ENCODE peak calls at places on chromosome 20, in seven cellular contexts. R, N, E, X, Q, B and Z are unnamed samples.

GRCh38 chr20:19786311-19786710 is 28.3 kb downstream of the RIN2 start:
- DNase-seq in N (peak; percentile 98), X (peak; percentile 45), E (no peak), Q (no peak), R (no peak), B (peak; percentile 89), Z (no peak)

GRCh38 chr20:16801919-16802651 is 53.9 kb downstream of the OTOR start:
- DNase-seq in B (peak; percentile 74), E (peak; percentile 40), R (peak; percentile 28), N (peak; percentile 25), Q (peak; percentile 66), X (peak; percentile 74), Z (no peak)

GRCh38 chr20:48096957-48097890 is 311.9 kb upstream of the SULF2 start:
- DNase-seq in E (no peak), Q (no peak), B (no peak), X (no peak), N (no peak), R (no peak), Z (no peak)

GRCh38 chr20:57040924-57041323 is 225.5 kb downstream of the BMP7 start:
- DNase-seq in B (no peak), X (no peak), E (no peak), N (no peak), R (no peak), Q (no peak), Z (no peak)

GRCh38 chr20:33450867-33451266 is 7.3 kb upstream of the SNTA1 start:
- DNase-seq in X (no peak), B (peak; percentile 26), E (no peak), N (peak; percentile 61), Q (no peak), R (no peak), Z (no peak)

GRCh38 chr20:38970302-38970701 is 8.2 kb downstream of the DHX35 start:
- DNase-seq in N (peak; percentile 81), X (no peak), R (peak; percentile 77), B (no peak), Q (no peak), E (no peak), Z (no peak)

GRCh38 chr20:23510000-23510590 is 19.2 kb downstream of the CST8 start:
- DNase-seq in Q (no peak), X (no peak), N (no peak), R (no peak), E (no peak), B (no peak), Z (no peak)

GRCh38 chr20:41308290-41308691 is 9.2 kb downstream of the ZHX3 start:
- DNase-seq in N (peak; percentile 90), B (peak; percentile 52), E (no peak), X (no peak), R (peak; percentile 84), Q (no peak), Z (no peak)

GRCh38 chr20:64239449-64240242 is 15.9 kb upstream of the PCMTD2 start:
- DNase-seq in X (no peak), N (no peak), E (no peak), B (no peak), R (no peak), Q (no peak), Z (no peak)

GRCh38 chr20:61748376-61748775 is 317.3 kb downstream of the TAF4 start:
- DNase-seq in X (no peak), E (no peak), B (no peak), R (no peak), N (peak; percentile 50), Q (no peak), Z (no peak)

GRCh38 chr20:53411129-53411528 is 182.5 kb downstream of the ZNF217 start:
- DNase-seq in N (no peak), B (no peak), X (no peak), R (no peak), E (no peak), Q (no peak), Z (no peak)

GRCh38 chr20:53319716-53320115 is 273.9 kb downstream of the ZNF217 start:
- DNase-seq in X (no peak), E (no peak), N (no peak), Q (no peak), R (no peak), B (no peak), Z (no peak)

GRCh38 chr20:49631074-49631716 is 63.3 kb upstream of the PTGIS start:
- DNase-seq in B (peak; percentile 30), R (no peak), Q (no peak), E (no peak), N (peak; percentile 25), X (no peak), Z (no peak)

GRCh38 chr20:54219751-54220426 is 12.0 kb downstream of the PFDN4 start:
- DNase-seq in R (peak; percentile 94), X (peak; percentile 47), Q (no peak), B (peak; percentile 72), N (peak; percentile 23), E (peak; percentile 20), Z (no peak)

GRCh38 chr20:3068986-3069900 is 2.2 kb upstream of the OXT start:
- DNase-seq in B (no peak), E (peak; percentile 28), R (no peak), Q (no peak), X (peak; percentile 14), N (no peak), Z (no peak)

GRCh38 chr20:54078296-54078695 is 7.9 kb upstream of the BCAS1 start:
- DNase-seq in E (no peak), R (no peak), X (no peak), B (no peak), Q (peak; percentile 29), N (no peak), Z (no peak)

GRCh38 chr20:50980071-50980681 is 21.6 kb downstream of the MOCS3 start:
- DNase-seq in R (peak; percentile 100), X (no peak), Q (peak; percentile 68), E (no peak), N (peak; percentile 100), B (peak; percentile 88), Z (no peak)

GRCh38 chr20:64105846-64106434 is 1.4 kb downstream of the NPBWR2 start:
- DNase-seq in X (no peak), N (no peak), E (no peak), Q (no peak), R (no peak), B (no peak), Z (no peak)

GRCh38 chr20:32970115-32970972 is 33.9 kb downstream of the SUN5 start:
- DNase-seq in N (no peak), Q (no peak), X (no peak), R (no peak), B (no peak), E (no peak), Z (no peak)

GRCh38 chr20:35903843-35904242 is 50.5 kb downstream of the SCAND1 start:
- DNase-seq in B (no peak), E (no peak), X (no peak), R (no peak), Q (no peak), N (peak; percentile 60), Z (no peak)

GRCh38 chr20:35901678-35902544 is 52.4 kb downstream of the SCAND1 start:
- DNase-seq in B (no peak), Q (no peak), N (peak; percentile 91), R (peak; percentile 81), E (no peak), X (no peak), Z (no peak)

GRCh38 chr20:20083796-20084195 is 31.5 kb downstream of the CFAP61 start:
- DNase-seq in B (peak; percentile 20), X (peak; percentile 73), R (no peak), Q (no peak), N (peak; percentile 11), E (peak; percentile 68), Z (no peak)

GRCh38 chr20:49935746-49936152 is 448 bp upstream of the RNF114 start:
- DNase-seq in R (no peak), X (no peak), B (no peak), N (no peak), Q (no peak), E (no peak), Z (no peak)

GRCh38 chr20:8780926-8781325 is 288.0 kb upstream of the PLCB4 start:
- DNase-seq in E (no peak), B (no peak), N (no peak), X (peak; percentile 53), R (no peak), Q (no peak), Z (no peak)